ENCODE peak calls at places on chromosomes 16 and 17, in eight cellular contexts. One of them, this sample, is unnamed.

GRCh38 chr17:57480438-57481196 is 224.3 kb downstream of the MSI2 start:
- DNase-seq in breast epithelium: peak
- DNase-seq in stimulated activated naive CD8-positive, alpha-beta T cell treated with anti-CD3 and anti-CD28 coated beads, Interleukin-15, amount 100 ng/mL, for 72 hours: no peak
- DNase-seq in SK-N-DZ: no peak
- DNase-seq in non-pigmented ciliary epithelial cell: peak
- DNase-seq in substantia nigra: no peak
- DNase-seq in endothelial cell: no peak
- DNase-seq in activated CD4-positive, alpha-beta T cell treated with anti-CD3 and anti-CD28 coated beads, Interleukin-2, amount 50 U/mL, for 1 hour: no peak
- DNase-seq in this sample: no peak

GRCh38 chr17:73414171-73414955 is 102.6 kb upstream of the CDC42EP4 start:
- DNase-seq in stimulated activated naive CD8-positive, alpha-beta T cell treated with anti-CD3 and anti-CD28 coated beads, Interleukin-15, amount 100 ng/mL, for 72 hours: no peak
- DNase-seq in SK-N-DZ: no peak
- DNase-seq in endothelial cell: no peak
- DNase-seq in activated CD4-positive, alpha-beta T cell treated with anti-CD3 and anti-CD28 coated beads, Interleukin-2, amount 50 U/mL, for 1 hour: no peak
- DNase-seq in substantia nigra: no peak
- DNase-seq in non-pigmented ciliary epithelial cell: no peak
- DNase-seq in breast epithelium: no peak
- DNase-seq in this sample: no peak

GRCh38 chr17:65278050-65278819 is 141.1 kb downstream of the RGS9 start:
- DNase-seq in non-pigmented ciliary epithelial cell: no peak
- DNase-seq in SK-N-DZ: peak
- DNase-seq in endothelial cell: peak
- DNase-seq in breast epithelium: no peak
- DNase-seq in activated CD4-positive, alpha-beta T cell treated with anti-CD3 and anti-CD28 coated beads, Interleukin-2, amount 50 U/mL, for 1 hour: peak
- DNase-seq in substantia nigra: peak
- DNase-seq in stimulated activated naive CD8-positive, alpha-beta T cell treated with anti-CD3 and anti-CD28 coated beads, Interleukin-15, amount 100 ng/mL, for 72 hours: peak
- DNase-seq in this sample: peak

GRCh38 chr17:17511971-17512858 is 16.0 kb upstream of the RASD1 start:
- DNase-seq in SK-N-DZ: no peak
- DNase-seq in stimulated activated naive CD8-positive, alpha-beta T cell treated with anti-CD3 and anti-CD28 coated beads, Interleukin-15, amount 100 ng/mL, for 72 hours: no peak
- DNase-seq in activated CD4-positive, alpha-beta T cell treated with anti-CD3 and anti-CD28 coated beads, Interleukin-2, amount 50 U/mL, for 1 hour: no peak
- DNase-seq in substantia nigra: no peak
- DNase-seq in breast epithelium: peak
- DNase-seq in endothelial cell: no peak
- DNase-seq in non-pigmented ciliary epithelial cell: peak
- DNase-seq in this sample: no peak

GRCh38 chr17:28579526-28579925 is 2.8 kb upstream of the ALDOC start:
- DNase-seq in endothelial cell: no peak
- DNase-seq in non-pigmented ciliary epithelial cell: no peak
- DNase-seq in substantia nigra: no peak
- DNase-seq in activated CD4-positive, alpha-beta T cell treated with anti-CD3 and anti-CD28 coated beads, Interleukin-2, amount 50 U/mL, for 1 hour: no peak
- DNase-seq in breast epithelium: no peak
- DNase-seq in SK-N-DZ: no peak
- DNase-seq in stimulated activated naive CD8-positive, alpha-beta T cell treated with anti-CD3 and anti-CD28 coated beads, Interleukin-15, amount 100 ng/mL, for 72 hours: no peak
- DNase-seq in this sample: no peak

GRCh38 chr17:1628856-1629646 is 417 bp upstream of the SLC43A2 start:
- DNase-seq in breast epithelium: peak
- DNase-seq in endothelial cell: peak
- DNase-seq in non-pigmented ciliary epithelial cell: peak
- DNase-seq in activated CD4-positive, alpha-beta T cell treated with anti-CD3 and anti-CD28 coated beads, Interleukin-2, amount 50 U/mL, for 1 hour: peak
- DNase-seq in substantia nigra: peak
- DNase-seq in SK-N-DZ: peak
- DNase-seq in stimulated activated naive CD8-positive, alpha-beta T cell treated with anti-CD3 and anti-CD28 coated beads, Interleukin-15, amount 100 ng/mL, for 72 hours: peak
- DNase-seq in this sample: peak

GRCh38 chr17:1033503-1033902 is 36.6 kb downstream of the TIMM22 start:
- DNase-seq in endothelial cell: no peak
- DNase-seq in substantia nigra: no peak
- DNase-seq in breast epithelium: no peak
- DNase-seq in non-pigmented ciliary epithelial cell: no peak
- DNase-seq in SK-N-DZ: no peak
- DNase-seq in activated CD4-positive, alpha-beta T cell treated with anti-CD3 and anti-CD28 coated beads, Interleukin-2, amount 50 U/mL, for 1 hour: no peak
- DNase-seq in stimulated activated naive CD8-positive, alpha-beta T cell treated with anti-CD3 and anti-CD28 coated beads, Interleukin-15, amount 100 ng/mL, for 72 hours: no peak
- DNase-seq in this sample: no peak

GRCh38 chr16:27718767-27719445 is 169.0 kb downstream of the KATNIP start:
- DNase-seq in SK-N-DZ: peak
- DNase-seq in non-pigmented ciliary epithelial cell: no peak
- DNase-seq in breast epithelium: peak
- DNase-seq in stimulated activated naive CD8-positive, alpha-beta T cell treated with anti-CD3 and anti-CD28 coated beads, Interleukin-15, amount 100 ng/mL, for 72 hours: no peak
- DNase-seq in activated CD4-positive, alpha-beta T cell treated with anti-CD3 and anti-CD28 coated beads, Interleukin-2, amount 50 U/mL, for 1 hour: no peak
- DNase-seq in substantia nigra: peak
- DNase-seq in endothelial cell: no peak
- DNase-seq in this sample: no peak

GRCh38 chr17:79979841-79980215 is 55.8 kb downstream of the TBC1D16 start:
- DNase-seq in substantia nigra: no peak
- DNase-seq in SK-N-DZ: no peak
- DNase-seq in stimulated activated naive CD8-positive, alpha-beta T cell treated with anti-CD3 and anti-CD28 coated beads, Interleukin-15, amount 100 ng/mL, for 72 hours: no peak
- DNase-seq in endothelial cell: no peak
- DNase-seq in activated CD4-positive, alpha-beta T cell treated with anti-CD3 and anti-CD28 coated beads, Interleukin-2, amount 50 U/mL, for 1 hour: no peak
- DNase-seq in non-pigmented ciliary epithelial cell: no peak
- DNase-seq in breast epithelium: no peak
- DNase-seq in this sample: no peak

GRCh38 chr17:36142806-36143205 is 33.6 kb downstream of the TBC1D3B start:
- DNase-seq in substantia nigra: no peak
- DNase-seq in SK-N-DZ: no peak
- DNase-seq in activated CD4-positive, alpha-beta T cell treated with anti-CD3 and anti-CD28 coated beads, Interleukin-2, amount 50 U/mL, for 1 hour: no peak
- DNase-seq in non-pigmented ciliary epithelial cell: no peak
- DNase-seq in endothelial cell: no peak
- DNase-seq in stimulated activated naive CD8-positive, alpha-beta T cell treated with anti-CD3 and anti-CD28 coated beads, Interleukin-15, amount 100 ng/mL, for 72 hours: no peak
- DNase-seq in breast epithelium: no peak
- DNase-seq in this sample: no peak

GRCh38 chr17:27456681-27457404 is 595 bp downstream of the KSR1 start:
- DNase-seq in stimulated activated naive CD8-positive, alpha-beta T cell treated with anti-CD3 and anti-CD28 coated beads, Interleukin-15, amount 100 ng/mL, for 72 hours: no peak
- DNase-seq in SK-N-DZ: no peak
- DNase-seq in activated CD4-positive, alpha-beta T cell treated with anti-CD3 and anti-CD28 coated beads, Interleukin-2, amount 50 U/mL, for 1 hour: no peak
- DNase-seq in breast epithelium: no peak
- DNase-seq in substantia nigra: peak
- DNase-seq in endothelial cell: peak
- DNase-seq in non-pigmented ciliary epithelial cell: no peak
- DNase-seq in this sample: no peak

GRCh38 chr16:84662471-84662870 is 14.2 kb downstream of the KLHL36 start:
- DNase-seq in substantia nigra: no peak
- DNase-seq in activated CD4-positive, alpha-beta T cell treated with anti-CD3 and anti-CD28 coated beads, Interleukin-2, amount 50 U/mL, for 1 hour: no peak
- DNase-seq in SK-N-DZ: no peak
- DNase-seq in endothelial cell: no peak
- DNase-seq in breast epithelium: no peak
- DNase-seq in stimulated activated naive CD8-positive, alpha-beta T cell treated with anti-CD3 and anti-CD28 coated beads, Interleukin-15, amount 100 ng/mL, for 72 hours: no peak
- DNase-seq in non-pigmented ciliary epithelial cell: no peak
- DNase-seq in this sample: no peak

This sample was measured in HuH-7.